ENCODE peak calls at places on chromosomes 11 and 22, in four cellular contexts. One of them, this sample, is unnamed.
A peak's percentile ranks its signal among the peaks of the same experiment; 100 is the strongest.

GRCh38 chr11:79940976-79941735 is 500.3 kb upstream of the TENM4 start:
- DNase-seq in HCT116: no peak
- DNase-seq in H9: no peak
- DNase-seq in IMR-90: peak; percentile 82
- DNase-seq in this sample: peak; percentile 4

GRCh38 chr11:59204736-59205135 is 8.0 kb downstream of the MPEG1 start:
- DNase-seq in HCT116: no peak
- DNase-seq in H9: no peak
- DNase-seq in IMR-90: peak; percentile 31
- DNase-seq in this sample: no peak

GRCh38 chr11:94910779-94911178 is 62.6 kb downstream of the CWC15 start:
- DNase-seq in HCT116: no peak
- DNase-seq in H9: no peak
- DNase-seq in IMR-90: peak; percentile 88
- DNase-seq in this sample: no peak

GRCh38 chr11:59550368-59550841 is 39.1 kb downstream of the OR4D9 start:
- DNase-seq in HCT116: peak; percentile 96
- DNase-seq in H9: peak; percentile 96
- DNase-seq in IMR-90: peak; percentile 97
- DNase-seq in this sample: no peak

GRCh38 chr11:61168292-61168691 is 7.1 kb upstream of the VPS37C start:
- DNase-seq in HCT116: no peak
- DNase-seq in H9: no peak
- DNase-seq in IMR-90: no peak
- DNase-seq in this sample: no peak

GRCh38 chr11:20397281-20397680 is 9.8 kb downstream of the PRMT3 start:
- DNase-seq in HCT116: peak; percentile 36
- DNase-seq in H9: no peak
- DNase-seq in IMR-90: peak; percentile 57
- DNase-seq in this sample: no peak

GRCh38 chr11:19474954-19475811 is 234.4 kb upstream of the E2F8 start:
- DNase-seq in HCT116: no peak
- DNase-seq in H9: no peak
- DNase-seq in IMR-90: no peak
- DNase-seq in this sample: no peak

GRCh38 chr22:22820626-22821025 is 67.0 kb upstream of the IGLL5 start:
- DNase-seq in HCT116: no peak
- DNase-seq in H9: no peak
- DNase-seq in IMR-90: no peak
- DNase-seq in this sample: no peak

GRCh38 chr11:69572861-69573260 is 68.1 kb upstream of the CCND1 start:
- DNase-seq in HCT116: no peak
- DNase-seq in H9: no peak
- DNase-seq in IMR-90: no peak
- DNase-seq in this sample: no peak

GRCh38 chr11:124285610-124286344 is 28.0 kb downstream of the OR8D1 start:
- DNase-seq in HCT116: no peak
- DNase-seq in H9: no peak
- DNase-seq in IMR-90: peak; percentile 75
- DNase-seq in this sample: peak; percentile 33

GRCh38 chr22:49976439-49977175 is 16.0 kb downstream of the PIM3 start:
- DNase-seq in HCT116: no peak
- DNase-seq in H9: no peak
- DNase-seq in IMR-90: no peak
- DNase-seq in this sample: no peak

GRCh38 chr22:49381595-49382450 is 445.9 kb downstream of the BRD1 start:
- DNase-seq in HCT116: no peak
- DNase-seq in H9: no peak
- DNase-seq in IMR-90: no peak
- DNase-seq in this sample: no peak

GRCh38 chr22:24424001-24424900 is 3.1 kb upstream of the ADORA2A start:
- DNase-seq in HCT116: no peak
- DNase-seq in H9: no peak
- DNase-seq in IMR-90: no peak
- DNase-seq in this sample: no peak

GRCh38 chr11:10498426-10499250 is 42.3 kb downstream of the RNF141 start:
- DNase-seq in HCT116: no peak
- DNase-seq in H9: peak; percentile 27
- DNase-seq in IMR-90: no peak
- DNase-seq in this sample: no peak

GRCh38 chr22:43042101-43042780 is 27.3 kb upstream of the PACSIN2 start:
- DNase-seq in HCT116: no peak
- DNase-seq in H9: no peak
- DNase-seq in IMR-90: peak; percentile 24
- DNase-seq in this sample: no peak

GRCh38 chr11:3807856-3808845 is at the start of gene PGAP2:
- DNase-seq in HCT116: peak; percentile 61
- DNase-seq in H9: peak; percentile 89
- DNase-seq in IMR-90: peak; percentile 35
- DNase-seq in this sample: no peak

GRCh38 chr22:33299245-33299956 is 241.2 kb upstream of the SYN3 start:
- DNase-seq in HCT116: no peak
- DNase-seq in H9: no peak
- DNase-seq in IMR-90: no peak
- DNase-seq in this sample: no peak

GRCh38 chr22:49152146-49152929 is 675.3 kb downstream of the BRD1 start:
- DNase-seq in HCT116: no peak
- DNase-seq in H9: peak; percentile 71
- DNase-seq in IMR-90: no peak
- DNase-seq in this sample: no peak

DNA sequence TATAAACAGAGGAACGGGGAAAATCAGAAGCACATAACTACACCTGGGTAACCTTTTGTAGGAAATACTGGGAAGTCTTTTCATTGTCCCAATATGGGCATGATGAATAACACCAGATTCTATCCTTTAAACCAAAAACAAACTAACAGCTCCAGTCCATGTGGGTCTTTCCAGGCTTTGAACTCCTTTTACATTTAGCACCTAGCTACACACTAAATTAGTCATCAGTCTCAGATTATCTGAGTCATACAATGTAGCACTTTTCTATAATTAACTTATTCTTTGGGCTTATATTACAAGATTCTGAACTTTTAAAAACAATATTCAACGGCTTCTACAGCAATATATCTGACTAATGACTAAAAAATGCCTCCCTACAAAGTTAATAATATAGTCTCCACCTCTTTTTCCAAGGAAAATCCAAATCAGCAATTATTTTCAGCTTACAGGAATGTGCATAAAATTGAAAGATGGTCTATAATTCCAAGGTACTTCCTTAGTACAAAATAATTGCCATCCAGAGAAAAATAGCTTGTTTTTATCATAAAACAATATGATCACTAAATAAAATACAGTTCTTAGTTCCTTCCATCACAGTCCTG is 26.3 kb downstream of the STK33 start:
- DNase-seq in HCT116: no peak
- DNase-seq in H9: no peak
- DNase-seq in IMR-90: peak; percentile 20
- DNase-seq in this sample: peak; percentile 15
- H3K4me1 ChIP-seq in HCT116: peaks cover 17% of the 10 kb centered on the region
- H3K4me1 ChIP-seq in H9: no peaks in the 10 kb centered on the region
- H3K4me1 ChIP-seq in IMR-90: no peaks in the 10 kb centered on the region
- H3K4me1 ChIP-seq in this sample: peaks cover 13% of the 10 kb centered on the region

GRCh38 chr11:111913997-111914396 is 1.5 kb downstream of the HSPB2 start:
- DNase-seq in HCT116: no peak
- DNase-seq in H9: no peak
- DNase-seq in IMR-90: peak; percentile 76
- DNase-seq in this sample: no peak

GRCh38 chr11:111910637-111911562 is 670 bp downstream of the CRYAB start:
- DNase-seq in HCT116: no peak
- DNase-seq in H9: no peak
- DNase-seq in IMR-90: no peak
- DNase-seq in this sample: no peak

GRCh38 chr11:111912535-111912934 is at the start of gene HSPB2:
- DNase-seq in HCT116: no peak
- DNase-seq in H9: no peak
- DNase-seq in IMR-90: no peak
- DNase-seq in this sample: no peak

GRCh38 chr11:111913031-111913861 is 712 bp downstream of the HSPB2 start:
- DNase-seq in HCT116: no peak
- DNase-seq in H9: no peak
- DNase-seq in IMR-90: no peak
- DNase-seq in this sample: no peak

DNA sequence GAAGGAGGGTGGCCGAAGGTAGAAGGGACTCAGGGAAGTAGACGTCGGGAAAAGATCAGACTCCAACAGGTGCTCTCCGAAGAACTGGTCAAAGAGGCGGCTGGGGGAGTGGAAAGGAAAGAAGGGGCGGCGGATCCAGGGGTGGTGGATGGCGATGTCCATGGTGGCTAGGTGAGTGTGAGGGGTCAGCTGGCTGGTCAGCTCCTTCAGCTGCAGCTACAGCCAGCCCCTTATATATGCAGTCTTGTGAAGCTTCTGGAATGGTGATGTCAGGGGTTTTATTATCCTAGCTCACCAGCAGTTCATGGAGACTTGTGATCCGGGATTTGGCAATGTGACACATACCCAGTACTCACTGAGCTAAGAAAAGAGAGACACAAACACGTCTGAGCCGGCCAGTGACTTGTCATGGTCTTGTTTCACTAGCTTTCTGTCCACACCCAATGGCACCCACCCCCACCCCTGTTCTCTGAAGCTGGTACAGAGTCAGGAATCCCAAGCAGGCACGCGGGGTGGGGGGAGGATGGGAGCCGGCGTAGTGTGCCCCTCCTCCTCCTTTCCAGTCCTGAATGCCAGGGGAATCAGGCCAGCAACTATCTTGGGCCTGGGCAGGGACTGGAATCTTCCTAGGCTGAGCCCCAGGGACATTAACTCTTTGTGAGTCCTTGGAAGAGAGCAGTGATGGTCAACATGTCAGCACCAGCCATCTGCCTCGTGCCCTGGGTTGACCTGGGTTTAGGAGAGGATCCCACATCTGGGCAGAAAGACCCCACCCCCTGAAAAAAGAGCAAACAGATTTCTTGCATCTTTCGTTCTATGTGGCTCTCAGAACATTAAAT is at the start of gene CRYAB:
- DNase-seq in HCT116: no peak
- DNase-seq in H9: peak; percentile 39
- DNase-seq in IMR-90: peak; percentile 82
- DNase-seq in this sample: peak; percentile 66
- H3K9ac ChIP-seq in HCT116: no peak within 1 kb of the TSS
- H3K9ac ChIP-seq in H9: no peak within 1 kb of the TSS
- H3K9ac ChIP-seq in IMR-90: peak within 1 kb of the TSS; percentile 58
- H3K9ac ChIP-seq in this sample: peak within 1 kb of the TSS; percentile 14

DNA sequence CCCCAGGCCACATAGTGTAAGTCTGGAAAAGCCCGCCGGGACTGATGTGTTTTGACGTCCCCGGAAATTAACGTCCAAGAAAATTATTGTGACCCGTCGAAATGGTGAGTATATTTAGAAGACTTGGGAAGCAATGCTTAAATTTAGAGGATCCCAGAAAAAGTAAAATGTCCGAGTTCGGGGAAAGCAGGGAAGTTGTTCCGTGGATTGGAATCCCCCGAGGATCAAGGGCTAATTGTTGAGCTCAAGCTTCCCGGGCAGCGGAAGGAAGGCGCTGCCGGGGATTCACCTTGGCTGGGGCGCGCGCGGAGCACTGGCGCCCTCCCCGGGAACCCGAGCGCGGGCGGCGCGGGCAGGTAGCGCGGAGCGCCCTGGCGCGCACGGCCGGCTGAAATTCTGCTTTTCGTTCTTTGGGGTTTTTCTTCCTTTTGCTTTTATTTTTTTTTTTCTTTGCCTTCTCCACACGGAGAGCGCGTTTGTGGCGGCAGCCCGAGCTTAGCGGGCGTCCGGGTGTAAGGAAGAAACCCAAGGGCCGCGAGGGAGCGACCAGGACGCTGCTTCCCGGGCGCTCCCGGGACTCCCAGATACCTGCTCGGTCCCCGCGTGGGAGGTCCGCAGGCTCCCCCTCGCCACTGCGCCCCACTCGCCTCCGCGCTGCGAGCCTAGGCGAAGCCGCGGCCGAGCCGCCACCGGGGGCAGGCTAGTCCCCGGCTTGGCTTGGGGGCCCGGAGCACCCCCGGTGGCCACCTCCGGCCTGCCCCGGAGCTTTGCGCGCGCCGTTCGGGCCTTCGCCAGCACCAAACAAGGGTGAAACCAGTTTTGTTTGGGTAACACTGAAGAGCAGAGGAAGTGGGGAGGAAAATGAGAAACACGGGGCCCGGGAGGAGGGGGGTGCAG is 4.7 kb upstream of the IGF2 start:
- DNase-seq in HCT116: no peak
- DNase-seq in H9: no peak
- DNase-seq in IMR-90: no peak
- DNase-seq in this sample: no peak
- TF ChIP-seq CTCF in HCT116: peak; percentile 25
- TF ChIP-seq CTCF in H9: peak; percentile 53
- TF ChIP-seq CTCF in IMR-90: peak; percentile 1
- TF ChIP-seq CTCF in this sample: no peak

GRCh38 chr22:19115628-19116027 is 6.6 kb downstream of the DGCR2 start:
- DNase-seq in HCT116: no peak
- DNase-seq in H9: no peak
- DNase-seq in IMR-90: no peak
- DNase-seq in this sample: no peak

GRCh38 chr22:19120829-19121630 is 1.2 kb downstream of the DGCR2 start:
- DNase-seq in HCT116: peak; percentile 27
- DNase-seq in H9: peak; percentile 57
- DNase-seq in IMR-90: peak; percentile 33
- DNase-seq in this sample: no peak

GRCh38 chr22:19119949-19120348 is 2.3 kb downstream of the DGCR2 start:
- DNase-seq in HCT116: no peak
- DNase-seq in H9: no peak
- DNase-seq in IMR-90: no peak
- DNase-seq in this sample: no peak

GRCh38 chr22:19117111-19117512 is 5.1 kb downstream of the DGCR2 start:
- DNase-seq in HCT116: no peak
- DNase-seq in H9: no peak
- DNase-seq in IMR-90: no peak
- DNase-seq in this sample: no peak

DNA sequence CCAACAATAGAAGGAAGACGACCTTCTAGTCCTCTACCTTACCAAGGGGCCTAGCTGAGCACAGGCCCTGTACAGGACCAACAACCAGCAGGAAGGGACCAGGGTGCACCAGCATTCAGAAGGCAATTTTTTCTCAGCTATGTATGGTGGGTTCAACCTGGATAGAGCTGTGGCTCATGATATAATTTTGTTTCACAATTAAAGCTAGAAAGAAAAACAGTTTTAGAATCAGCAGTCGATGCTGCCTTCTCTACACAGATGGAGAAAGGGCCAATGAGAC is 3.7 kb downstream of the DGCR2 start:
- DNase-seq in HCT116: no peak
- DNase-seq in H9: no peak
- DNase-seq in IMR-90: no peak
- DNase-seq in this sample: no peak
- H3K4me1 ChIP-seq in HCT116: peaks cover 23% of the 10 kb centered on the region
- H3K4me1 ChIP-seq in H9: peaks cover 3% of the 10 kb centered on the region
- H3K4me1 ChIP-seq in IMR-90: peaks cover 16% of the 10 kb centered on the region
- H3K4me1 ChIP-seq in this sample: peaks cover 20% of the 10 kb centered on the region

GRCh38 chr11:1174441-1175370 is 17.0 kb downstream of the MUC5AC start:
- DNase-seq in HCT116: no peak
- DNase-seq in H9: no peak
- DNase-seq in IMR-90: no peak
- DNase-seq in this sample: no peak
- H3K9ac ChIP-seq in HCT116: no peak overlapping the region
- H3K9ac ChIP-seq in H9: no peak overlapping the region
- H3K9ac ChIP-seq in IMR-90: no peak overlapping the region
- H3K9ac ChIP-seq in this sample: no peak overlapping the region

GRCh38 chr22:37253164-37253660 is 9.1 kb upstream of the RAC2 start:
- DNase-seq in HCT116: no peak
- DNase-seq in H9: no peak
- DNase-seq in IMR-90: no peak
- DNase-seq in this sample: no peak
- TF ChIP-seq CTCF in HCT116: peak; percentile 13
- TF ChIP-seq CTCF in H9: peak; percentile 27
- TF ChIP-seq CTCF in IMR-90: peak; percentile 10
- TF ChIP-seq CTCF in this sample: no peak